ENCODE peak calls at places on chromosomes 2 and 18, in ten cellular contexts. One of them, this sample, is unnamed.
A peak's percentile ranks its signal among the peaks of the same experiment; 100 is the strongest.

GRCh38 chr2:209472386-209472832 is 48.6 kb downstream of the MAP2 start:
- DNase-seq in amygdala: no peak
- DNase-seq in upper lobe of right lung: no peak
- DNase-seq in activated naive CD4-positive, alpha-beta T cell treated with anti-CD3 and anti-CD28 coated beads, Interleukin-2, amount 50 U/mL, for 72 hours: no peak
- DNase-seq in anterior cingulate cortex: no peak
- DNase-seq in NCI-H1417: peak; percentile 15
- DNase-seq in COR-L47: no peak
- DNase-seq in EL: peak; percentile 62
- DNase-seq in NCI-H510A treated with DMSO at 0.1 percent for 48 hours: peak; percentile 93
- DNase-seq in activated T-helper 1 cell treated with anti-CD3 and anti-CD28 coated beads, Interleukin-12 subunit alpha, Interleukin-12 subunit beta, Interleukin-2, Interleukin-4 antibody, amounts not matched to agents 30 ng/mL and 10 ng/mL and 1 ng/mL, durations not matched to agents 14 hours and 24 hours and 36 hours: no peak
- DNase-seq in this sample: no peak

GRCh38 chr18:58596265-58596681 is 32.6 kb downstream of the ALPK2 start:
- DNase-seq in upper lobe of right lung: no peak
- DNase-seq in COR-L47: no peak
- DNase-seq in NCI-H1417: no peak
- DNase-seq in activated T-helper 1 cell treated with anti-CD3 and anti-CD28 coated beads, Interleukin-12 subunit alpha, Interleukin-12 subunit beta, Interleukin-2, Interleukin-4 antibody, amounts not matched to agents 30 ng/mL and 10 ng/mL and 1 ng/mL, durations not matched to agents 14 hours and 24 hours and 36 hours: no peak
- DNase-seq in NCI-H510A treated with DMSO at 0.1 percent for 48 hours: no peak
- DNase-seq in activated naive CD4-positive, alpha-beta T cell treated with anti-CD3 and anti-CD28 coated beads, Interleukin-2, amount 50 U/mL, for 72 hours: no peak
- DNase-seq in amygdala: no peak
- DNase-seq in anterior cingulate cortex: no peak
- DNase-seq in EL: no peak
- DNase-seq in this sample: no peak

GRCh38 chr2:26573241-26573925 is 67.8 kb downstream of the CIB4 start:
- DNase-seq in EL: no peak
- DNase-seq in activated naive CD4-positive, alpha-beta T cell treated with anti-CD3 and anti-CD28 coated beads, Interleukin-2, amount 50 U/mL, for 72 hours: no peak
- DNase-seq in COR-L47: no peak
- DNase-seq in NCI-H1417: no peak
- DNase-seq in amygdala: no peak
- DNase-seq in upper lobe of right lung: peak; percentile 38
- DNase-seq in activated T-helper 1 cell treated with anti-CD3 and anti-CD28 coated beads, Interleukin-12 subunit alpha, Interleukin-12 subunit beta, Interleukin-2, Interleukin-4 antibody, amounts not matched to agents 30 ng/mL and 10 ng/mL and 1 ng/mL, durations not matched to agents 14 hours and 24 hours and 36 hours: no peak
- DNase-seq in anterior cingulate cortex: no peak
- DNase-seq in NCI-H510A treated with DMSO at 0.1 percent for 48 hours: no peak
- DNase-seq in this sample: no peak

GRCh38 chr2:239846789-239847676 is 178.1 kb downstream of the NDUFA10 start:
- DNase-seq in NCI-H1417: no peak
- DNase-seq in amygdala: no peak
- DNase-seq in activated T-helper 1 cell treated with anti-CD3 and anti-CD28 coated beads, Interleukin-12 subunit alpha, Interleukin-12 subunit beta, Interleukin-2, Interleukin-4 antibody, amounts not matched to agents 30 ng/mL and 10 ng/mL and 1 ng/mL, durations not matched to agents 14 hours and 24 hours and 36 hours: no peak
- DNase-seq in NCI-H510A treated with DMSO at 0.1 percent for 48 hours: no peak
- DNase-seq in COR-L47: no peak
- DNase-seq in anterior cingulate cortex: no peak
- DNase-seq in EL: no peak
- DNase-seq in upper lobe of right lung: no peak
- DNase-seq in activated naive CD4-positive, alpha-beta T cell treated with anti-CD3 and anti-CD28 coated beads, Interleukin-2, amount 50 U/mL, for 72 hours: no peak
- DNase-seq in this sample: no peak

GRCh38 chr2:136134126-136134525 is 16.2 kb upstream of the CXCR4 start:
- DNase-seq in EL: no peak
- DNase-seq in anterior cingulate cortex: no peak
- DNase-seq in activated T-helper 1 cell treated with anti-CD3 and anti-CD28 coated beads, Interleukin-12 subunit alpha, Interleukin-12 subunit beta, Interleukin-2, Interleukin-4 antibody, amounts not matched to agents 30 ng/mL and 10 ng/mL and 1 ng/mL, durations not matched to agents 14 hours and 24 hours and 36 hours: peak; percentile 64
- DNase-seq in upper lobe of right lung: no peak
- DNase-seq in COR-L47: no peak
- DNase-seq in amygdala: no peak
- DNase-seq in NCI-H1417: no peak
- DNase-seq in NCI-H510A treated with DMSO at 0.1 percent for 48 hours: no peak
- DNase-seq in activated naive CD4-positive, alpha-beta T cell treated with anti-CD3 and anti-CD28 coated beads, Interleukin-2, amount 50 U/mL, for 72 hours: peak; percentile 79
- DNase-seq in this sample: no peak

GRCh38 chr18:616380-616995 is 19.7 kb downstream of the CLUL1 start:
- DNase-seq in upper lobe of right lung: no peak
- DNase-seq in COR-L47: peak; percentile 52
- DNase-seq in NCI-H1417: no peak
- DNase-seq in activated T-helper 1 cell treated with anti-CD3 and anti-CD28 coated beads, Interleukin-12 subunit alpha, Interleukin-12 subunit beta, Interleukin-2, Interleukin-4 antibody, amounts not matched to agents 30 ng/mL and 10 ng/mL and 1 ng/mL, durations not matched to agents 14 hours and 24 hours and 36 hours: no peak
- DNase-seq in EL: peak; percentile 55
- DNase-seq in NCI-H510A treated with DMSO at 0.1 percent for 48 hours: peak; percentile 80
- DNase-seq in activated naive CD4-positive, alpha-beta T cell treated with anti-CD3 and anti-CD28 coated beads, Interleukin-2, amount 50 U/mL, for 72 hours: no peak
- DNase-seq in anterior cingulate cortex: peak; percentile 18
- DNase-seq in amygdala: peak; percentile 5
- DNase-seq in this sample: no peak

GRCh38 chr18:35982404-35983114 is 10.1 kb downstream of the RMP24 start:
- DNase-seq in upper lobe of right lung: no peak
- DNase-seq in amygdala: no peak
- DNase-seq in EL: peak; percentile 85
- DNase-seq in anterior cingulate cortex: no peak
- DNase-seq in activated T-helper 1 cell treated with anti-CD3 and anti-CD28 coated beads, Interleukin-12 subunit alpha, Interleukin-12 subunit beta, Interleukin-2, Interleukin-4 antibody, amounts not matched to agents 30 ng/mL and 10 ng/mL and 1 ng/mL, durations not matched to agents 14 hours and 24 hours and 36 hours: no peak
- DNase-seq in NCI-H1417: no peak
- DNase-seq in NCI-H510A treated with DMSO at 0.1 percent for 48 hours: no peak
- DNase-seq in COR-L47: no peak
- DNase-seq in activated naive CD4-positive, alpha-beta T cell treated with anti-CD3 and anti-CD28 coated beads, Interleukin-2, amount 50 U/mL, for 72 hours: no peak
- DNase-seq in this sample: no peak

GRCh38 chr2:144659731-144660275 is 139.9 kb upstream of the ZEB2 start:
- DNase-seq in anterior cingulate cortex: no peak
- DNase-seq in upper lobe of right lung: peak; percentile 65
- DNase-seq in activated naive CD4-positive, alpha-beta T cell treated with anti-CD3 and anti-CD28 coated beads, Interleukin-2, amount 50 U/mL, for 72 hours: no peak
- DNase-seq in COR-L47: no peak
- DNase-seq in NCI-H1417: no peak
- DNase-seq in activated T-helper 1 cell treated with anti-CD3 and anti-CD28 coated beads, Interleukin-12 subunit alpha, Interleukin-12 subunit beta, Interleukin-2, Interleukin-4 antibody, amounts not matched to agents 30 ng/mL and 10 ng/mL and 1 ng/mL, durations not matched to agents 14 hours and 24 hours and 36 hours: no peak
- DNase-seq in NCI-H510A treated with DMSO at 0.1 percent for 48 hours: no peak
- DNase-seq in EL: peak; percentile 96
- DNase-seq in amygdala: no peak
- DNase-seq in this sample: peak; percentile 70

GRCh38 chr18:55546873-55547704 is 40.9 kb downstream of the TCF4 start:
- DNase-seq in activated naive CD4-positive, alpha-beta T cell treated with anti-CD3 and anti-CD28 coated beads, Interleukin-2, amount 50 U/mL, for 72 hours: no peak
- DNase-seq in COR-L47: no peak
- DNase-seq in anterior cingulate cortex: peak; percentile 49
- DNase-seq in NCI-H510A treated with DMSO at 0.1 percent for 48 hours: peak; percentile 86
- DNase-seq in amygdala: no peak
- DNase-seq in EL: peak; percentile 52
- DNase-seq in activated T-helper 1 cell treated with anti-CD3 and anti-CD28 coated beads, Interleukin-12 subunit alpha, Interleukin-12 subunit beta, Interleukin-2, Interleukin-4 antibody, amounts not matched to agents 30 ng/mL and 10 ng/mL and 1 ng/mL, durations not matched to agents 14 hours and 24 hours and 36 hours: no peak
- DNase-seq in NCI-H1417: no peak
- DNase-seq in upper lobe of right lung: no peak
- DNase-seq in this sample: no peak

GRCh38 chr2:26528870-26529269 is 50.9 kb upstream of the OTOF start:
- DNase-seq in EL: no peak
- DNase-seq in COR-L47: no peak
- DNase-seq in activated T-helper 1 cell treated with anti-CD3 and anti-CD28 coated beads, Interleukin-12 subunit alpha, Interleukin-12 subunit beta, Interleukin-2, Interleukin-4 antibody, amounts not matched to agents 30 ng/mL and 10 ng/mL and 1 ng/mL, durations not matched to agents 14 hours and 24 hours and 36 hours: no peak
- DNase-seq in NCI-H510A treated with DMSO at 0.1 percent for 48 hours: no peak
- DNase-seq in amygdala: no peak
- DNase-seq in anterior cingulate cortex: no peak
- DNase-seq in upper lobe of right lung: peak; percentile 25
- DNase-seq in NCI-H1417: no peak
- DNase-seq in activated naive CD4-positive, alpha-beta T cell treated with anti-CD3 and anti-CD28 coated beads, Interleukin-2, amount 50 U/mL, for 72 hours: peak; percentile 13
- DNase-seq in this sample: no peak

GRCh38 chr2:183248866-183249567 is 124.8 kb downstream of the NUP35 start:
- DNase-seq in upper lobe of right lung: no peak
- DNase-seq in COR-L47: peak; percentile 30
- DNase-seq in amygdala: no peak
- DNase-seq in EL: peak; percentile 43
- DNase-seq in activated T-helper 1 cell treated with anti-CD3 and anti-CD28 coated beads, Interleukin-12 subunit alpha, Interleukin-12 subunit beta, Interleukin-2, Interleukin-4 antibody, amounts not matched to agents 30 ng/mL and 10 ng/mL and 1 ng/mL, durations not matched to agents 14 hours and 24 hours and 36 hours: no peak
- DNase-seq in anterior cingulate cortex: no peak
- DNase-seq in activated naive CD4-positive, alpha-beta T cell treated with anti-CD3 and anti-CD28 coated beads, Interleukin-2, amount 50 U/mL, for 72 hours: no peak
- DNase-seq in NCI-H510A treated with DMSO at 0.1 percent for 48 hours: peak; percentile 92
- DNase-seq in NCI-H1417: no peak
- DNase-seq in this sample: no peak

GRCh38 chr2:202771741-202772470 is 99.7 kb downstream of the ICA1L start:
- DNase-seq in amygdala: no peak
- DNase-seq in NCI-H1417: no peak
- DNase-seq in activated naive CD4-positive, alpha-beta T cell treated with anti-CD3 and anti-CD28 coated beads, Interleukin-2, amount 50 U/mL, for 72 hours: no peak
- DNase-seq in EL: no peak
- DNase-seq in COR-L47: no peak
- DNase-seq in activated T-helper 1 cell treated with anti-CD3 and anti-CD28 coated beads, Interleukin-12 subunit alpha, Interleukin-12 subunit beta, Interleukin-2, Interleukin-4 antibody, amounts not matched to agents 30 ng/mL and 10 ng/mL and 1 ng/mL, durations not matched to agents 14 hours and 24 hours and 36 hours: no peak
- DNase-seq in upper lobe of right lung: no peak
- DNase-seq in anterior cingulate cortex: no peak
- DNase-seq in NCI-H510A treated with DMSO at 0.1 percent for 48 hours: no peak
- DNase-seq in this sample: no peak

GRCh38 chr2:177682006-177682405 is 289.4 kb downstream of the AGPS start:
- DNase-seq in activated T-helper 1 cell treated with anti-CD3 and anti-CD28 coated beads, Interleukin-12 subunit alpha, Interleukin-12 subunit beta, Interleukin-2, Interleukin-4 antibody, amounts not matched to agents 30 ng/mL and 10 ng/mL and 1 ng/mL, durations not matched to agents 14 hours and 24 hours and 36 hours: no peak
- DNase-seq in amygdala: no peak
- DNase-seq in upper lobe of right lung: no peak
- DNase-seq in COR-L47: no peak
- DNase-seq in NCI-H510A treated with DMSO at 0.1 percent for 48 hours: no peak
- DNase-seq in NCI-H1417: no peak
- DNase-seq in activated naive CD4-positive, alpha-beta T cell treated with anti-CD3 and anti-CD28 coated beads, Interleukin-2, amount 50 U/mL, for 72 hours: no peak
- DNase-seq in anterior cingulate cortex: no peak
- DNase-seq in EL: no peak
- DNase-seq in this sample: no peak

GRCh38 chr2:62663443-62663842 is 42.1 kb upstream of the EHBP1 start:
- DNase-seq in upper lobe of right lung: no peak
- DNase-seq in NCI-H510A treated with DMSO at 0.1 percent for 48 hours: no peak
- DNase-seq in activated naive CD4-positive, alpha-beta T cell treated with anti-CD3 and anti-CD28 coated beads, Interleukin-2, amount 50 U/mL, for 72 hours: no peak
- DNase-seq in EL: peak; percentile 82
- DNase-seq in NCI-H1417: no peak
- DNase-seq in activated T-helper 1 cell treated with anti-CD3 and anti-CD28 coated beads, Interleukin-12 subunit alpha, Interleukin-12 subunit beta, Interleukin-2, Interleukin-4 antibody, amounts not matched to agents 30 ng/mL and 10 ng/mL and 1 ng/mL, durations not matched to agents 14 hours and 24 hours and 36 hours: no peak
- DNase-seq in COR-L47: no peak
- DNase-seq in amygdala: no peak
- DNase-seq in anterior cingulate cortex: no peak
- DNase-seq in this sample: no peak

GRCh38 chr2:128664499-128664971 is 345.9 kb upstream of the HS6ST1 start:
- DNase-seq in activated naive CD4-positive, alpha-beta T cell treated with anti-CD3 and anti-CD28 coated beads, Interleukin-2, amount 50 U/mL, for 72 hours: no peak
- DNase-seq in EL: no peak
- DNase-seq in NCI-H510A treated with DMSO at 0.1 percent for 48 hours: no peak
- DNase-seq in NCI-H1417: no peak
- DNase-seq in anterior cingulate cortex: no peak
- DNase-seq in activated T-helper 1 cell treated with anti-CD3 and anti-CD28 coated beads, Interleukin-12 subunit alpha, Interleukin-12 subunit beta, Interleukin-2, Interleukin-4 antibody, amounts not matched to agents 30 ng/mL and 10 ng/mL and 1 ng/mL, durations not matched to agents 14 hours and 24 hours and 36 hours: no peak
- DNase-seq in COR-L47: no peak
- DNase-seq in upper lobe of right lung: no peak
- DNase-seq in amygdala: no peak
- DNase-seq in this sample: no peak

GRCh38 chr2:176246324-176246723 is 22.9 kb upstream of the MTX2 start:
- DNase-seq in NCI-H510A treated with DMSO at 0.1 percent for 48 hours: no peak
- DNase-seq in EL: no peak
- DNase-seq in NCI-H1417: no peak
- DNase-seq in anterior cingulate cortex: peak; percentile 81
- DNase-seq in amygdala: peak; percentile 63
- DNase-seq in upper lobe of right lung: no peak
- DNase-seq in COR-L47: no peak
- DNase-seq in activated naive CD4-positive, alpha-beta T cell treated with anti-CD3 and anti-CD28 coated beads, Interleukin-2, amount 50 U/mL, for 72 hours: no peak
- DNase-seq in activated T-helper 1 cell treated with anti-CD3 and anti-CD28 coated beads, Interleukin-12 subunit alpha, Interleukin-12 subunit beta, Interleukin-2, Interleukin-4 antibody, amounts not matched to agents 30 ng/mL and 10 ng/mL and 1 ng/mL, durations not matched to agents 14 hours and 24 hours and 36 hours: no peak
- DNase-seq in this sample: no peak

GRCh38 chr18:59005266-59005665 is 134.4 kb upstream of the SEC11C start:
- DNase-seq in COR-L47: no peak
- DNase-seq in EL: peak; percentile 84
- DNase-seq in activated naive CD4-positive, alpha-beta T cell treated with anti-CD3 and anti-CD28 coated beads, Interleukin-2, amount 50 U/mL, for 72 hours: no peak
- DNase-seq in anterior cingulate cortex: no peak
- DNase-seq in NCI-H1417: no peak
- DNase-seq in NCI-H510A treated with DMSO at 0.1 percent for 48 hours: no peak
- DNase-seq in upper lobe of right lung: no peak
- DNase-seq in amygdala: no peak
- DNase-seq in activated T-helper 1 cell treated with anti-CD3 and anti-CD28 coated beads, Interleukin-12 subunit alpha, Interleukin-12 subunit beta, Interleukin-2, Interleukin-4 antibody, amounts not matched to agents 30 ng/mL and 10 ng/mL and 1 ng/mL, durations not matched to agents 14 hours and 24 hours and 36 hours: no peak
- DNase-seq in this sample: no peak

GRCh38 chr2:232502513-232502900 is 14.9 kb upstream of the ECEL1 start:
- DNase-seq in amygdala: no peak
- DNase-seq in activated naive CD4-positive, alpha-beta T cell treated with anti-CD3 and anti-CD28 coated beads, Interleukin-2, amount 50 U/mL, for 72 hours: no peak
- DNase-seq in COR-L47: no peak
- DNase-seq in NCI-H510A treated with DMSO at 0.1 percent for 48 hours: no peak
- DNase-seq in anterior cingulate cortex: no peak
- DNase-seq in EL: no peak
- DNase-seq in activated T-helper 1 cell treated with anti-CD3 and anti-CD28 coated beads, Interleukin-12 subunit alpha, Interleukin-12 subunit beta, Interleukin-2, Interleukin-4 antibody, amounts not matched to agents 30 ng/mL and 10 ng/mL and 1 ng/mL, durations not matched to agents 14 hours and 24 hours and 36 hours: no peak
- DNase-seq in upper lobe of right lung: no peak
- DNase-seq in NCI-H1417: peak; percentile 58
- DNase-seq in this sample: no peak

GRCh38 chr2:207073791-207074678 is 91.7 kb downstream of the KLF7 start:
- DNase-seq in COR-L47: peak; percentile 39
- DNase-seq in NCI-H1417: peak; percentile 67
- DNase-seq in upper lobe of right lung: no peak
- DNase-seq in EL: peak; percentile 18
- DNase-seq in anterior cingulate cortex: peak; percentile 81
- DNase-seq in amygdala: peak; percentile 68
- DNase-seq in activated naive CD4-positive, alpha-beta T cell treated with anti-CD3 and anti-CD28 coated beads, Interleukin-2, amount 50 U/mL, for 72 hours: peak; percentile 62
- DNase-seq in NCI-H510A treated with DMSO at 0.1 percent for 48 hours: peak; percentile 61
- DNase-seq in activated T-helper 1 cell treated with anti-CD3 and anti-CD28 coated beads, Interleukin-12 subunit alpha, Interleukin-12 subunit beta, Interleukin-2, Interleukin-4 antibody, amounts not matched to agents 30 ng/mL and 10 ng/mL and 1 ng/mL, durations not matched to agents 14 hours and 24 hours and 36 hours: peak; percentile 39
- DNase-seq in this sample: no peak

GRCh38 chr2:191202881-191203397 is 42.3 kb upstream of the MYO1B start:
- DNase-seq in upper lobe of right lung: no peak
- DNase-seq in NCI-H1417: no peak
- DNase-seq in EL: peak; percentile 66
- DNase-seq in amygdala: no peak
- DNase-seq in activated T-helper 1 cell treated with anti-CD3 and anti-CD28 coated beads, Interleukin-12 subunit alpha, Interleukin-12 subunit beta, Interleukin-2, Interleukin-4 antibody, amounts not matched to agents 30 ng/mL and 10 ng/mL and 1 ng/mL, durations not matched to agents 14 hours and 24 hours and 36 hours: no peak
- DNase-seq in activated naive CD4-positive, alpha-beta T cell treated with anti-CD3 and anti-CD28 coated beads, Interleukin-2, amount 50 U/mL, for 72 hours: no peak
- DNase-seq in NCI-H510A treated with DMSO at 0.1 percent for 48 hours: no peak
- DNase-seq in COR-L47: no peak
- DNase-seq in anterior cingulate cortex: no peak
- DNase-seq in this sample: no peak

GRCh38 chr18:8800041-8800441 is 94.7 kb downstream of the MTCL1 start:
- DNase-seq in EL: peak; percentile 83
- DNase-seq in anterior cingulate cortex: peak; percentile 30
- DNase-seq in COR-L47: no peak
- DNase-seq in activated naive CD4-positive, alpha-beta T cell treated with anti-CD3 and anti-CD28 coated beads, Interleukin-2, amount 50 U/mL, for 72 hours: no peak
- DNase-seq in activated T-helper 1 cell treated with anti-CD3 and anti-CD28 coated beads, Interleukin-12 subunit alpha, Interleukin-12 subunit beta, Interleukin-2, Interleukin-4 antibody, amounts not matched to agents 30 ng/mL and 10 ng/mL and 1 ng/mL, durations not matched to agents 14 hours and 24 hours and 36 hours: no peak
- DNase-seq in upper lobe of right lung: no peak
- DNase-seq in NCI-H510A treated with DMSO at 0.1 percent for 48 hours: no peak
- DNase-seq in amygdala: no peak
- DNase-seq in NCI-H1417: no peak
- DNase-seq in this sample: no peak

GRCh38 chr2:2253139-2254016 is 77.7 kb downstream of the MYT1L start:
- DNase-seq in COR-L47: no peak
- DNase-seq in upper lobe of right lung: peak; percentile 42
- DNase-seq in activated naive CD4-positive, alpha-beta T cell treated with anti-CD3 and anti-CD28 coated beads, Interleukin-2, amount 50 U/mL, for 72 hours: no peak
- DNase-seq in NCI-H510A treated with DMSO at 0.1 percent for 48 hours: no peak
- DNase-seq in NCI-H1417: no peak
- DNase-seq in EL: no peak
- DNase-seq in anterior cingulate cortex: no peak
- DNase-seq in amygdala: no peak
- DNase-seq in activated T-helper 1 cell treated with anti-CD3 and anti-CD28 coated beads, Interleukin-12 subunit alpha, Interleukin-12 subunit beta, Interleukin-2, Interleukin-4 antibody, amounts not matched to agents 30 ng/mL and 10 ng/mL and 1 ng/mL, durations not matched to agents 14 hours and 24 hours and 36 hours: no peak
- DNase-seq in this sample: no peak

GRCh38 chr18:63402246-63403164 is 19.8 kb downstream of the VPS4B start:
- DNase-seq in amygdala: no peak
- DNase-seq in activated naive CD4-positive, alpha-beta T cell treated with anti-CD3 and anti-CD28 coated beads, Interleukin-2, amount 50 U/mL, for 72 hours: no peak
- DNase-seq in COR-L47: no peak
- DNase-seq in NCI-H510A treated with DMSO at 0.1 percent for 48 hours: no peak
- DNase-seq in NCI-H1417: no peak
- DNase-seq in EL: no peak
- DNase-seq in upper lobe of right lung: no peak
- DNase-seq in activated T-helper 1 cell treated with anti-CD3 and anti-CD28 coated beads, Interleukin-12 subunit alpha, Interleukin-12 subunit beta, Interleukin-2, Interleukin-4 antibody, amounts not matched to agents 30 ng/mL and 10 ng/mL and 1 ng/mL, durations not matched to agents 14 hours and 24 hours and 36 hours: no peak
- DNase-seq in anterior cingulate cortex: no peak
- DNase-seq in this sample: no peak

GRCh38 chr2:171159326-171160118 is 1.2 kb downstream of the TLK1 start:
- DNase-seq in upper lobe of right lung: no peak
- DNase-seq in activated naive CD4-positive, alpha-beta T cell treated with anti-CD3 and anti-CD28 coated beads, Interleukin-2, amount 50 U/mL, for 72 hours: peak; percentile 58
- DNase-seq in NCI-H510A treated with DMSO at 0.1 percent for 48 hours: peak; percentile 90
- DNase-seq in EL: peak; percentile 51
- DNase-seq in COR-L47: peak; percentile 30
- DNase-seq in activated T-helper 1 cell treated with anti-CD3 and anti-CD28 coated beads, Interleukin-12 subunit alpha, Interleukin-12 subunit beta, Interleukin-2, Interleukin-4 antibody, amounts not matched to agents 30 ng/mL and 10 ng/mL and 1 ng/mL, durations not matched to agents 14 hours and 24 hours and 36 hours: peak; percentile 32
- DNase-seq in anterior cingulate cortex: peak; percentile 64
- DNase-seq in amygdala: peak; percentile 66
- DNase-seq in NCI-H1417: peak; percentile 36
- DNase-seq in this sample: peak; percentile 51

GRCh38 chr2:231710751-231711676 is 2.7 kb downstream of the PTMA start:
- DNase-seq in NCI-H510A treated with DMSO at 0.1 percent for 48 hours: peak; percentile 35
- DNase-seq in activated T-helper 1 cell treated with anti-CD3 and anti-CD28 coated beads, Interleukin-12 subunit alpha, Interleukin-12 subunit beta, Interleukin-2, Interleukin-4 antibody, amounts not matched to agents 30 ng/mL and 10 ng/mL and 1 ng/mL, durations not matched to agents 14 hours and 24 hours and 36 hours: peak; percentile 14
- DNase-seq in activated naive CD4-positive, alpha-beta T cell treated with anti-CD3 and anti-CD28 coated beads, Interleukin-2, amount 50 U/mL, for 72 hours: peak; percentile 65
- DNase-seq in EL: peak; percentile 35
- DNase-seq in NCI-H1417: peak; percentile 33
- DNase-seq in anterior cingulate cortex: no peak
- DNase-seq in COR-L47: peak; percentile 12
- DNase-seq in upper lobe of right lung: peak; percentile 79
- DNase-seq in amygdala: no peak
- DNase-seq in this sample: peak; percentile 64

GRCh38 chr18:57705011-57705410 is 83.4 kb upstream of the NARS1 start:
- DNase-seq in amygdala: no peak
- DNase-seq in activated T-helper 1 cell treated with anti-CD3 and anti-CD28 coated beads, Interleukin-12 subunit alpha, Interleukin-12 subunit beta, Interleukin-2, Interleukin-4 antibody, amounts not matched to agents 30 ng/mL and 10 ng/mL and 1 ng/mL, durations not matched to agents 14 hours and 24 hours and 36 hours: no peak
- DNase-seq in activated naive CD4-positive, alpha-beta T cell treated with anti-CD3 and anti-CD28 coated beads, Interleukin-2, amount 50 U/mL, for 72 hours: no peak
- DNase-seq in NCI-H1417: peak; percentile 48
- DNase-seq in COR-L47: no peak
- DNase-seq in anterior cingulate cortex: no peak
- DNase-seq in NCI-H510A treated with DMSO at 0.1 percent for 48 hours: no peak
- DNase-seq in upper lobe of right lung: no peak
- DNase-seq in EL: no peak
- DNase-seq in this sample: no peak

GRCh38 chr2:81327916-81328315 is 1023.4 kb upstream of the LRRTM1 start:
- DNase-seq in activated T-helper 1 cell treated with anti-CD3 and anti-CD28 coated beads, Interleukin-12 subunit alpha, Interleukin-12 subunit beta, Interleukin-2, Interleukin-4 antibody, amounts not matched to agents 30 ng/mL and 10 ng/mL and 1 ng/mL, durations not matched to agents 14 hours and 24 hours and 36 hours: no peak
- DNase-seq in anterior cingulate cortex: no peak
- DNase-seq in NCI-H1417: no peak
- DNase-seq in amygdala: no peak
- DNase-seq in COR-L47: no peak
- DNase-seq in EL: no peak
- DNase-seq in upper lobe of right lung: no peak
- DNase-seq in activated naive CD4-positive, alpha-beta T cell treated with anti-CD3 and anti-CD28 coated beads, Interleukin-2, amount 50 U/mL, for 72 hours: no peak
- DNase-seq in NCI-H510A treated with DMSO at 0.1 percent for 48 hours: no peak
- DNase-seq in this sample: no peak

GRCh38 chr2:28338046-28338753 is 54.5 kb upstream of the FOSL2 start:
- DNase-seq in NCI-H510A treated with DMSO at 0.1 percent for 48 hours: no peak
- DNase-seq in EL: peak; percentile 80
- DNase-seq in anterior cingulate cortex: no peak
- DNase-seq in upper lobe of right lung: peak; percentile 62
- DNase-seq in activated naive CD4-positive, alpha-beta T cell treated with anti-CD3 and anti-CD28 coated beads, Interleukin-2, amount 50 U/mL, for 72 hours: no peak
- DNase-seq in activated T-helper 1 cell treated with anti-CD3 and anti-CD28 coated beads, Interleukin-12 subunit alpha, Interleukin-12 subunit beta, Interleukin-2, Interleukin-4 antibody, amounts not matched to agents 30 ng/mL and 10 ng/mL and 1 ng/mL, durations not matched to agents 14 hours and 24 hours and 36 hours: no peak
- DNase-seq in COR-L47: no peak
- DNase-seq in amygdala: no peak
- DNase-seq in NCI-H1417: no peak
- DNase-seq in this sample: no peak

This sample was measured in lower lobe of right lung.